ENCODE peak calls at places on chromosomes 7 and 10, in four cellular contexts. E, T, A and B are unnamed samples.

GRCh38 chr10:22581453-22581852 is 132.9 kb downstream of the PIP4K2A start:
- DNase-seq in A (no peak), E (no peak), T (no peak), B (no peak)

GRCh38 chr7:30751696-30752273 is at the start of gene INMT:
- DNase-seq in A (no peak), T (no peak), E (no peak), B (peak; percentile 46)

GRCh38 chr10:29767958-29768357 is 133.2 kb upstream of the SVIL start:
- DNase-seq in E (no peak), T (no peak), A (no peak), B (no peak)

GRCh38 chr7:89183726-89184125 is 388.2 kb upstream of the TEX47 start:
- DNase-seq in A (no peak), E (no peak), T (no peak), B (no peak)

GRCh38 chr7:50362142-50362541 is 57.6 kb downstream of the IKZF1 start:
- DNase-seq in E (no peak), T (no peak), A (no peak), B (no peak)

GRCh38 chr7:78052112-78052511 is 253.5 kb downstream of the PHTF2 start:
- DNase-seq in A (no peak), T (no peak), E (no peak), B (no peak)

GRCh38 chr7:30321992-30322637 is 37.7 kb downstream of the ZNRF2 start:
- DNase-seq in T (no peak), A (no peak), E (no peak), B (no peak)

GRCh38 chr10:34711500-34711899 is 103.6 kb downstream of the PARD3 start:
- DNase-seq in A (no peak), E (no peak), T (peak; percentile 39), B (no peak)

GRCh38 chr10:121823993-121824463 is 103.8 kb downstream of the ATE1 start:
- DNase-seq in E (no peak), T (peak; percentile 44), A (no peak), B (no peak)

GRCh38 chr10:62661143-62661542 is 143.4 kb upstream of the ADO start:
- DNase-seq in T (no peak), E (no peak), A (no peak), B (no peak)

GRCh38 chr10:77165445-77166316 is 471.9 kb downstream of the KCNMA1 start:
- DNase-seq in T (peak; percentile 40), E (peak; percentile 54), A (no peak), B (no peak)

GRCh38 chr10:63421591-63421990 is 44.2 kb downstream of the JMJD1C start:
- DNase-seq in E (no peak), T (no peak), A (no peak), B (no peak)

GRCh38 chr7:138097064-138097741 is 20.9 kb downstream of the AKR1D1 start:
- DNase-seq in E (peak; percentile 39), T (peak; percentile 79), A (no peak), B (no peak)

GRCh38 chr10:115093286-115093775 is at the start of gene ATRNL1:
- DNase-seq in A (no peak), E (peak; percentile 23), T (no peak), B (no peak)

GRCh38 chr10:52368725-52369124 is 54.6 kb downstream of the DKK1 start:
- DNase-seq in E (no peak), A (no peak), T (no peak), B (no peak)

GRCh38 chr10:123241391-123242141 is 87.4 kb downstream of the BUB3 start:
- DNase-seq in T (peak; percentile 5), A (peak; percentile 79), E (no peak), B (no peak)

GRCh38 chr10:93437000-93437945 is 44.9 kb downstream of the MYOF start:
- DNase-seq in E (peak; percentile 75), T (peak; percentile 71), A (no peak), B (peak; percentile 69)

GRCh38 chr10:27373566-27374160 is 130.4 kb upstream of the RAB18 start:
- DNase-seq in T (no peak), E (no peak), A (no peak), B (no peak)

GRCh38 chr7:76108540-76109233 is 60.8 kb downstream of the MDH2 start:
- DNase-seq in E (peak; percentile 79), T (peak; percentile 80), A (no peak), B (no peak)

GRCh38 chr7:42913591-42913990 is 1.7 kb upstream of the C7orf25 start:
- DNase-seq in E (no peak), T (no peak), A (no peak), B (no peak)

GRCh38 chr7:112395411-112395810 is 54.8 kb upstream of the IFRD1 start:
- DNase-seq in E (no peak), T (no peak), A (no peak), B (no peak)

GRCh38 chr10:69092959-69093850 is 5.3 kb downstream of the SRGN start:
- DNase-seq in T (peak; percentile 79), A (peak; percentile 88), E (peak; percentile 83), B (peak; percentile 44)

GRCh38 chr10:72297281-72297967 is 23.7 kb downstream of the DDIT4 start:
- DNase-seq in A (peak; percentile 99), E (peak; percentile 73), T (no peak), B (peak; percentile 84)

GRCh38 chr7:106770191-106770590 is 94.9 kb upstream of the PIK3CG start:
- DNase-seq in T (no peak), A (no peak), E (no peak), B (no peak)

GRCh38 chr7:101386558-101387199 is 24.0 kb downstream of the COL26A1 start:
- DNase-seq in T (peak; percentile 87), E (no peak), A (no peak), B (no peak)

GRCh38 chr7:95687759-95688343 is 84.5 kb upstream of the DYNC1I1 start:
- DNase-seq in E (no peak), A (no peak), T (peak; percentile 44), B (no peak)

GRCh38 chr10:63103971-63104409 is 29.1 kb upstream of the NRBF2 start:
- DNase-seq in E (no peak), A (no peak), T (no peak), B (no peak)

GRCh38 chr10:114477285-114477684 is 73.0 kb upstream of the AFAP1L2 start:
- DNase-seq in E (no peak), T (peak; percentile 4), A (no peak), B (peak; percentile 40)

GRCh38 chr7:22831602-22832001 is 9.0 kb upstream of the TOMM7 start:
- DNase-seq in E (peak; percentile 26), A (no peak), T (no peak), B (no peak)

GRCh38 chr10:95404864-95405263 is 114.1 kb upstream of the PDLIM1 start:
- DNase-seq in T (no peak), A (no peak), E (no peak), B (no peak)

GRCh38 chr7:37234928-37235327 is 213.7 kb downstream of the ELMO1 start:
- DNase-seq in E (no peak), A (no peak), T (peak; percentile 6), B (no peak)

GRCh38 chr7:81534446-81534845 is 235.4 kb downstream of the HGF start:
- DNase-seq in E (no peak), T (no peak), A (no peak), B (no peak)

GRCh38 chr7:155684546-155684945 is 40.1 kb downstream of the RBM33 start:
- DNase-seq in T (no peak), E (no peak), A (no peak), B (no peak)

GRCh38 chr10:116099031-116099430 is 174.0 kb downstream of the GFRA1 start:
- DNase-seq in T (no peak), E (no peak), A (no peak), B (no peak)

GRCh38 chr10:624605-625334 is 64.7 kb downstream of the DIP2C start:
- DNase-seq in T (peak; percentile 69), E (peak; percentile 75), A (no peak), B (peak; percentile 78)

GRCh38 chr7:103735377-103735776 is 254.1 kb downstream of the RELN start:
- DNase-seq in E (no peak), T (peak; percentile 7), A (no peak), B (no peak)

GRCh38 chr10:43884516-43885105 is 235.9 kb upstream of the ZNF32 start:
- DNase-seq in T (no peak), A (no peak), E (no peak), B (no peak)

GRCh38 chr10:45470098-45471012 is 96.3 kb downstream of the ALOX5 start:
- DNase-seq in T (peak; percentile 88), A (peak; percentile 63), E (no peak), B (no peak)

GRCh38 chr7:116630932-116631449 is 41.0 kb upstream of the MET start:
- DNase-seq in E (peak; percentile 95), A (no peak), T (peak; percentile 60), B (peak; percentile 43)

DNA sequence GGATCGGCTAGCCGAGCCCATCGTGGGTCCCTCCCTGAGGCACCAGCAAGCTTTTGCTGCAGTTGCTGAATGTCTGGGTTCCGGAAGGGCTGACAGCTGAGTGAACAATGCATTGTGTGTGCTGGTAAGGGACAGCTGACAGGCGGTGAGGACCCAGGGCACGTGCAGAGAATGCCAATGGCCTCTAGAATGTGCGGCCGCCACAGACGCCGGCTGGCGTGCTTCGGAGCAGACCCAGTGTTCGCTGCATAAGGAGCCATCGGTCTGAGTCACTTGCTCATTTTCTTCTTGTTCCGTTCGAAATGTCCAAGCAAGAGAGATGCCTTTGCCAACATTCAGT is 1.7 kb downstream of the ADGRA1 start:
- DNase-seq in A (no peak), T (no peak), E (no peak), B (no peak)
- H3K27me3 ChIP-seq in A (no peaks in the 10 kb centered on the region), T (peaks cover 19% of the 10 kb centered on the region), E (no peaks in the 10 kb centered on the region), B (peaks cover 97% of the 10 kb centered on the region)

GRCh38 chr7:70066844-70067243 is 468.6 kb downstream of the AUTS2 start:
- DNase-seq in E (no peak), A (no peak), T (no peak), B (no peak)

GRCh38 chr7:70069977-70070376 is 471.7 kb downstream of the AUTS2 start:
- DNase-seq in T (no peak), E (no peak), A (no peak), B (no peak)

GRCh38 chr7:70071786-70072185 is 473.5 kb downstream of the AUTS2 start:
- DNase-seq in A (no peak), T (no peak), E (no peak), B (no peak)

GRCh38 chr7:70072220-70072619 is 473.9 kb downstream of the AUTS2 start:
- DNase-seq in T (no peak), A (no peak), E (no peak), B (no peak)

GRCh38 chr7:70068531-70068930 is 470.3 kb downstream of the AUTS2 start:
- DNase-seq in A (no peak), E (no peak), T (no peak), B (no peak)
- H3K27ac ChIP-seq in A (no peak overlapping the region), E (no peak overlapping the region), T (no peak overlapping the region), B (no peak overlapping the region)

GRCh38 chr7:128024154-128024553 is 7.1 kb downstream of the LRRC4 start:
- DNase-seq in A (no peak), E (no peak), T (no peak), B (no peak)
- H3K4me1 ChIP-seq in A (no peaks in the 10 kb centered on the region), E (peaks cover 7% of the 10 kb centered on the region), T (no peaks in the 10 kb centered on the region), B (peaks cover 22% of the 10 kb centered on the region)

DNA sequence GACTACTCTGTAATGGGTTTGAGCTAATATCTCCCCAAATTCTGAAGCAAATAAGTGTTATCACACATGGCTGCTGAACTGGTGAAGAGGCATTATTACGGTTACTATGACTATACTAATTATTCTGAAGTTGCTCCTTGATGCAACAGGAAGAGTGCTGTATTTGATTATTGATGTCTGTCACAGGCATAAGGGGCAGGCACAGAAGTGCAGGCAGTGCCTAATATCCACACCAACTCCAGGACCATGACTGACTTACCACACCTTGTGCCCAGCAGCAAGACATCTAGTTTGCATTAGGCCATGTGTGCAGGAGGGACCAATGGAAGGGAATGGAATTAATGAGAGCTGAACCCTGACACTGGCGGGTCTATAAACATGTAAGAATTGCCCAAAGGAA is 62.7 kb downstream of the AMPH start:
- DNase-seq in A (no peak), T (no peak), E (no peak), B (no peak)
- H3K27me3 ChIP-seq in A (no peaks in the 10 kb centered on the region), T (no peaks in the 10 kb centered on the region), E (no peaks in the 10 kb centered on the region), B (no peaks in the 10 kb centered on the region)